ENCODE peak calls at places on chromosomes 6 and 20, in nine cellular contexts. Z is mesenteric fat pad; D is HFFc6; O is A549; W is NAMALWA; X is stimulated activated naive CD8-positive, alpha-beta T cell treated with anti-CD3 and anti-CD28 coated beads, Interleukin-15, Interleukin-2, amounts not matched to agents 100 U/mL and 50 U/mL, for 24 hours; M is heart right ventricle; F is GM12865; G is T-cell. U is an unnamed sample.

GRCh38 chr6:149059557-149059956 is 258.0 kb upstream of the TAB2 start:
- DNase-seq in Z (no peak), D (no peak), O (no peak), W (no peak), X (no peak), M (no peak), F (no peak), G (no peak), U (no peak)

GRCh38 chr6:5214570-5215052 is 46.1 kb downstream of the LYRM4 start:
- DNase-seq in Z (no peak), D (no peak), O (peak), W (peak), X (peak), M (peak), F (peak), G (no peak), U (peak)

GRCh38 chr20:46308258-46309157 is at the start of gene CDH22:
- DNase-seq in Z (no peak), D (peak), O (peak), W (no peak), X (peak), M (peak), F (peak), G (peak), U (peak)

GRCh38 chr6:39088331-39088730 is 26.7 kb downstream of the SAYSD1 start:
- DNase-seq in Z (no peak), D (peak), O (peak), W (peak), X (no peak), M (no peak), F (peak), G (no peak), U (peak)

GRCh38 chr6:32945953-32946352 is 5.1 kb upstream of the HLA-DMB start:
- DNase-seq in Z (no peak), D (no peak), O (no peak), W (peak), X (no peak), M (no peak), F (no peak), G (no peak), U (no peak)

GRCh38 chr6:106685833-106686232 is 56.5 kb downstream of the QRSL1 start:
- DNase-seq in Z (no peak), D (peak), O (no peak), W (no peak), X (no peak), M (no peak), F (no peak), G (no peak), U (no peak)

GRCh38 chr20:56513096-56513806 is 11.3 kb upstream of the FAM209A start:
- DNase-seq in Z (no peak), D (no peak), O (no peak), W (no peak), X (no peak), M (no peak), F (no peak), G (no peak), U (no peak)

GRCh38 chr20:61436674-61437279 is 184.7 kb downstream of the CDH4 start:
- DNase-seq in Z (no peak), D (peak), O (peak), W (no peak), X (no peak), M (no peak), F (no peak), G (no peak), U (peak)

GRCh38 chr6:132830236-132830799 is 15.9 kb downstream of the RPS12 start:
- DNase-seq in Z (no peak), D (no peak), O (peak), W (peak), X (no peak), M (no peak), F (peak), G (no peak), U (no peak)

GRCh38 chr6:57242505-57242904 is 20.4 kb upstream of the RAB23 start:
- DNase-seq in Z (no peak), D (peak), O (peak), W (no peak), X (no peak), M (no peak), F (no peak), G (no peak), U (no peak)

GRCh38 chr6:3898270-3898994 is 49.3 kb downstream of the FAM50B start:
- DNase-seq in Z (no peak), D (no peak), O (no peak), W (no peak), X (no peak), M (no peak), F (no peak), G (no peak), U (no peak)

GRCh38 chr6:36804549-36804948 is 34.7 kb downstream of the CPNE5 start:
- DNase-seq in Z (no peak), D (no peak), O (no peak), W (no peak), X (no peak), M (no peak), F (no peak), G (no peak), U (no peak)

GRCh38 chr6:2231438-2231837 is 14.0 kb downstream of the GMDS start:
- DNase-seq in Z (no peak), D (no peak), O (no peak), W (no peak), X (no peak), M (no peak), F (no peak), G (no peak), U (no peak)

GRCh38 chr6:77034161-77034560 is 429.1 kb downstream of the HTR1B start:
- DNase-seq in Z (no peak), D (peak), O (no peak), W (no peak), X (no peak), M (no peak), F (no peak), G (no peak), U (peak)

GRCh38 chr6:166435574-166435973 is 52.8 kb upstream of the MPC1 start:
- DNase-seq in Z (peak), D (no peak), O (no peak), W (peak), X (peak), M (peak), F (no peak), G (peak), U (no peak)

GRCh38 chr6:45724027-45724426 is 291.6 kb downstream of the CLIC5 start:
- DNase-seq in Z (no peak), D (no peak), O (no peak), W (no peak), X (no peak), M (no peak), F (no peak), G (no peak), U (no peak)

GRCh38 chr20:33645421-33645820 is 16.7 kb upstream of the C20orf144 start:
- DNase-seq in Z (no peak), D (no peak), O (no peak), W (no peak), X (no peak), M (no peak), F (no peak), G (no peak), U (no peak)

GRCh38 chr20:62933966-62934365 is 4.0 kb upstream of the GID8 start:
- DNase-seq in Z (no peak), D (no peak), O (no peak), W (no peak), X (no peak), M (no peak), F (no peak), G (no peak), U (no peak)

GRCh38 chr20:38806855-38807655 is 1.6 kb downstream of the PPP1R16B start:
- DNase-seq in Z (peak), D (no peak), O (no peak), W (peak), X (peak), M (no peak), F (peak), G (peak), U (no peak)

GRCh38 chr20:14446446-14446845 is 109.0 kb upstream of the FLRT3 start:
- DNase-seq in Z (no peak), D (no peak), O (no peak), W (no peak), X (no peak), M (no peak), F (no peak), G (no peak), U (no peak)

GRCh38 chr6:132768051-132768517 is 10.4 kb upstream of the VNN2 start:
- DNase-seq in Z (no peak), D (peak), O (peak), W (peak), X (peak), M (peak), F (peak), G (no peak), U (peak)